ENCODE peak calls at places on chromosome 18, in five cellular contexts. T, D, X, O and K are unnamed samples.
A peak's percentile ranks its signal among the peaks of the same experiment; 100 is the strongest.

GRCh38 chr18:74896390-74896991 is 298.8 kb downstream of the ZNF407 start:
- DNase-seq in T (no peak), X (peak; percentile 9), D (no peak), O (peak; percentile 13), K (peak; percentile 64)

GRCh38 chr18:13680612-13681011 is 45.7 kb downstream of the FAM210A start:
- DNase-seq in X (no peak), T (no peak), O (no peak), D (no peak), K (no peak)

GRCh38 chr18:34965108-34965507 is 76.1 kb upstream of the MAPRE2 start:
- DNase-seq in O (no peak), X (no peak), T (no peak), D (no peak), K (no peak)

GRCh38 chr18:67094123-67094522 is 422.4 kb downstream of the DSEL start:
- DNase-seq in X (no peak), T (no peak), O (no peak), D (no peak), K (no peak)

GRCh38 chr18:51614967-51615571 is 417.6 kb upstream of the MEX3C start:
- DNase-seq in X (no peak), T (no peak), O (no peak), D (no peak), K (no peak)

GRCh38 chr18:51164327-51165290 is 32.9 kb downstream of the MEX3C start:
- DNase-seq in D (no peak), O (peak; percentile 3), X (no peak), T (no peak), K (no peak)

GRCh38 chr18:46301081-46301480 is 196.9 kb downstream of the HAUS1 start:
- DNase-seq in O (no peak), T (no peak), X (no peak), D (no peak), K (no peak)

GRCh38 chr18:79510731-79511141 is 115.0 kb downstream of the NFATC1 start:
- DNase-seq in X (no peak), O (no peak), T (peak; percentile 21), D (peak; percentile 82), K (peak; percentile 52)

GRCh38 chr18:44592639-44593038 is 88.0 kb upstream of the SETBP1 start:
- DNase-seq in D (no peak), T (peak; percentile 69), X (no peak), O (peak; percentile 78), K (no peak)

DNA sequence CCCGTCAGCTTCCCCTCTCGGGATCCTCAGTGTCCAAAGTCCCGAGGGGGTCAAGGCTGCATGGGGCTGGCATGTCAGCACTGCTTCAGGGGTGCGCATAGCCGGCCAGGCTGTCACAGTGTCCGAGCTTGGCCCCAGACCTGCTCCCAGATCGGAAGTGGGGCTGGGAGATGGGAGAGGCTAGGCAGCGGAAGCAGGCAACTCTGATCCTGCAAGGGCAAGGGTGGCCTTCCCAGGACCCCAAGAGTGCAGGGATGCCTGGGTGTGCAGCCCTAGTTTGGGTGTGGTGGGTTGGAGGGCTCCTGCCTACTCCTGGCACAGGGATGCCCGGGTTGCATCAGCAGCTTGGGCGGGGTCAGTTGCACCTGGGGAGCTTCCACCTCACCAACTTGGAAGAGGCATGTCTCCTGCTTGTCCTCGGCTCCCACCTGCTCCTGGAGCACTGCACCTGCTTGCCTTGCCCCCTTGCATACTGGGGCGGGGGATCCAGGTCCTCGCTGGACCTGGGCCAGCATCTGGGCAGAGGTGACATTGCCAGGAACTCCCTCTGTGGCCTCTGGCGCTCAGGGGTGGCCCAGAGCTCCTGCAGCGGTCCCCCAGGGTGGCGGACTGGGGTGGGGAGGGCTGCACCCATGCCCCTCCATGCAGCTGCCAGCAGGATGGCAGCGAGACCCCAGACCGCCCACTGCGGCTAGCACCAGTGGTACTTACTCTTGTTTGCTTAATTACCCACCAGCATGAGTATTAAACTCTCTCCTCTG is 41.3 kb downstream of the CBLN2 start:
- DNase-seq in X (no peak), D (peak; percentile 52), O (no peak), T (no peak), K (peak; percentile 58)
- H3K27ac ChIP-seq in X (no peak overlapping the region), D (no peak overlapping the region), O (no peak overlapping the region), T (no peak overlapping the region), K (no peak overlapping the region)

GRCh38 chr18:9016819-9017169 is 85.7 kb upstream of the NDUFV2 start:
- DNase-seq in O (peak; percentile 77), D (no peak), X (no peak), T (no peak), K (no peak)

GRCh38 chr18:9017170-9017899 is 85.2 kb upstream of the NDUFV2 start:
- DNase-seq in D (peak; percentile 91), T (peak; percentile 95), O (peak; percentile 99), X (no peak), K (peak; percentile 34)

GRCh38 chr18:9015689-9016088 is 86.8 kb upstream of the NDUFV2 start:
- DNase-seq in O (no peak), T (no peak), D (no peak), X (no peak), K (no peak)

GRCh38 chr18:9019135-9019534 is 83.4 kb upstream of the NDUFV2 start:
- DNase-seq in T (no peak), O (no peak), D (no peak), X (no peak), K (no peak)

GRCh38 chr18:9017900-9018217 is 84.6 kb upstream of the NDUFV2 start:
- DNase-seq in T (no peak), O (peak; percentile 93), D (no peak), X (no peak), K (no peak)
- H3K4me3 ChIP-seq in T (peak overlapping the region; percentile 23), O (peak overlapping the region; percentile 63), D (peak overlapping the region; percentile 23), X (no peak overlapping the region), K (no peak overlapping the region)

GRCh38 chr18:8685141-8685913 is 20.0 kb upstream of the MTCL1 start:
- DNase-seq in T (peak; percentile 82), O (peak; percentile 86), D (no peak), X (no peak), K (no peak)
- H3K27ac ChIP-seq in T (no peak overlapping the region), O (peak overlapping the region; percentile 75), D (no peak overlapping the region), X (no peak overlapping the region), K (no peak overlapping the region)

GRCh38 chr18:65936678-65937077 is 185.9 kb downstream of the CDH7 start:
- DNase-seq in D (no peak), O (no peak), X (no peak), T (no peak), K (no peak)
- H3K4me3 ChIP-seq in D (no peak overlapping the region), O (no peak overlapping the region), X (no peak overlapping the region), T (no peak overlapping the region), K (no peak overlapping the region)

DNA sequence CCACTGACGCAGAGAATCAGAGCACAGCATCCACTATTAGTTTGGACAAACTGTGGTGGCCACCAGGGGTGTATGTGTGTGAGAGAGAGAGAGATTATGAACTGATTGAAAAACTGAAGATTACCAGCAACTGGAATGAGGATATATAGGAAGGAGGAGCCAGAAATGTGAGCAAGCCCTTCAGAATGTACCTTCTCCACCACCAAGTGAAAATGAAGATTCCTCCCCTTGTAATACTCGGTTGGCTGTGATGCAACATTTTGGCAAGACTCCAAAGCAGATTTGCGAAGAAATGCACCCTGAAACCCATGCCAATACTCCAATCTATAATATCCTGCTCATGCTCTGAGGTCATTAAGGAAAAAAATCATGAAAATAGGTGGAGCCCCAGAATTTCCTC is 121.2 kb upstream of the SLC35G4 start:
- DNase-seq in X (no peak), D (no peak), O (peak; percentile 30), T (no peak), K (no peak)
- H3K27ac ChIP-seq in X (no peak overlapping the region), D (no peak overlapping the region), O (no peak overlapping the region), T (no peak overlapping the region), K (no peak overlapping the region)

DNA sequence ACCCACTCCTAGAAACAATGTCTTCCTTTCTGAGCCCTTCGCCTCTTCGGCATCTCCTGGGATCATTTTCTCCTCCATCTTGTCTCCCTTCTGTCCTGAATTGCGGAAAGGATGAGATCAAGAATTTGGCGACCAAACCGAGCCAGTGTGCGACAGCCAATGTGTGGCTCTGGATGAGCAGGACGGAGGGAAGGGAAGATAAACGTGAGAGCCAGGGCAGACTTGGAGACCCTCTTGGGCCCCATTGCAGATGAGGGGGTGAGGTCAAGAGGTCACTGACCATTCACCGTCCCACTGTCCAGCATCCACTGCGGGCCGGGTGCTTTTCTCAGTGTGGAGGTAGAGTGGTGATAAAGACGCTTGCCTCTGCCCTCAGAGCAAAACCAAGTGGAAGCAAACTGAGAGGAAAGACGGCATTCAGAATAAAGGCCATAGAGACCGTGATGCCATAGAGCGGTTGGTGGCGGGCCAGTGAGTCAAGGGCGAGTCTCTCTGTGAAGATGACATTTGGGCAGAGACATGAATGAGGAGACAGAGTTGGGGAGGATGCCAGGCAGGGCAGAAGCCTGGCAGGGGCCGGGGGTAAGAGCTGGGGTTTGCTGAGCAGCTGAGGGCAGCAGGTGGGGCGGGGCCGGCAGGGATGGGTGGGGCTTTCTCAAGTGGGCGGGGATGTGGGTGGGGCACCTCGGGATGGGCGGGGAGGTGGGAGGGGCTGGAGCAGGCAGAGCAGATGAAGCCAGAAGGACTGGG is 55.6 kb downstream of the ACAA2 start:
- DNase-seq in T (no peak), D (peak; percentile 23), X (peak; percentile 25), O (peak; percentile 25), K (no peak)
- H3K4me3 ChIP-seq in T (no peak overlapping the region), D (no peak overlapping the region), X (no peak overlapping the region), O (no peak overlapping the region), K (no peak overlapping the region)